ENCODE peak calls at places on chromosomes 11 and 22, in five cellular contexts. E is HFFc6, U is HFF-Myc, X is neural progenitor cell, N is body of pancreas. D is an unnamed sample.

GRCh38 chr11:86062719-86063118 is 6.2 kb downstream of the PICALM start:
- DNase-seq in N (no peak), X (no peak), U (no peak), E (no peak), D (no peak)

GRCh38 chr11:6648505-6648904 is 7.1 kb downstream of the DCHS1 start:
- DNase-seq in X (no peak), E (no peak), U (no peak), N (no peak), D (no peak)

GRCh38 chr22:32329202-32329645 is 28.4 kb upstream of the RFPL3 start:
- DNase-seq in E (no peak), X (no peak), U (no peak), N (peak), D (no peak)

GRCh38 chr11:44120169-44120568 is 24.7 kb downstream of the EXT2 start:
- DNase-seq in U (no peak), X (peak), N (no peak), E (no peak), D (no peak)

GRCh38 chr11:15967166-15967565 is 389.2 kb downstream of the SOX6 start:
- DNase-seq in N (no peak), X (no peak), E (no peak), U (peak), D (no peak)

GRCh38 chr11:71248656-71249055 is 3.7 kb downstream of the SHANK2 start:
- DNase-seq in N (peak), X (no peak), U (no peak), E (no peak), D (no peak)

GRCh38 chr11:62005231-62005661 is 37.8 kb upstream of the FTH1 start:
- DNase-seq in X (no peak), N (no peak), E (no peak), U (no peak), D (no peak)

GRCh38 chr11:94602430-94603372 is 35.5 kb downstream of the PIWIL4 start:
- DNase-seq in N (peak), U (peak), X (no peak), E (peak), D (no peak)

GRCh38 chr11:69065136-69065710 is 16.5 kb downstream of the TPCN2 start:
- DNase-seq in X (no peak), N (no peak), U (no peak), E (no peak), D (no peak)

GRCh38 chr11:1232328-1233321 is 9.8 kb downstream of the MUC5B start:
- DNase-seq in E (no peak), X (no peak), U (no peak), N (no peak), D (peak)

GRCh38 chr11:76794371-76795284 is 11.5 kb downstream of the TSKU start:
- DNase-seq in N (no peak), E (no peak), U (no peak), X (no peak), D (no peak)

GRCh38 chr11:124946735-124947141 is 7.3 kb upstream of the CCDC15 start:
- DNase-seq in X (no peak), U (peak), E (peak), N (no peak), D (no peak)

GRCh38 chr11:17014774-17015638 is 792 bp upstream of the PLEKHA7 start:
- DNase-seq in U (no peak), E (no peak), N (peak), X (peak), D (peak)

GRCh38 chr11:66834539-66834845 is 8.7 kb upstream of the RCE1 start:
- DNase-seq in X (no peak), N (no peak), U (no peak), E (no peak), D (no peak)
- TF ChIP-seq CTCF in X (no peak), N (no peak), U (no peak), E (peak), D (peak)

DNA sequence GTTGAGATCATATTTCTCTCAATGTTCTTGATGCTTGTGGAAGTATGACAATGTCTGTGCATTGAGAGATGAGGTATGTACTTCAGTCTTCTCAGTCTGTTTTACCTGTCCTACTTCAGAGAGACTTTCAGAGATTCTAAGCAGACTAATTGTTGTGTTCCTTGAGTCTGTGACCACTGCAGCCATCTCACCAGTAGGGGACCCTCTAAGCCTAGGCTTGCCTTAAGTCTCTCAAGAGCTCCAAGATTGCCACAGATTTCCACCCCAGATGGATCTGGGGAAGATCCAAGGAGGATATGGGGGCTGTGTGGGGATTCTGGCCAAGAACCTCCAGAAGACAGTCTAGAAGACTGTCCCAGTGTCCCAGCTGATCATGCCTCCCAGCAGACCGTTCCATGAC is 179.9 kb upstream of the PLET1 start:
- DNase-seq in N (no peak), U (no peak), X (peak), E (no peak), D (no peak)
- TF ChIP-seq CTCF in N (no peak), U (peak), X (peak), E (no peak), D (peak)

GRCh38 chr11:117704416-117705150 is 92.4 kb downstream of the DSCAML1 start:
- DNase-seq in E (no peak), X (no peak), N (no peak), U (no peak), D (no peak)

GRCh38 chr11:117701781-117702180 is 95.2 kb downstream of the DSCAML1 start:
- DNase-seq in N (no peak), U (no peak), X (no peak), E (no peak), D (no peak)

GRCh38 chr11:117700551-117700950 is 96.5 kb downstream of the DSCAML1 start:
- DNase-seq in X (no peak), N (no peak), E (no peak), U (no peak), D (no peak)

GRCh38 chr11:117705866-117706265 is 91.2 kb downstream of the DSCAML1 start:
- DNase-seq in X (peak), U (no peak), E (no peak), N (no peak), D (no peak)

GRCh38 chr11:117703209-117703608 is 93.8 kb downstream of the DSCAML1 start:
- DNase-seq in X (peak), N (no peak), U (no peak), E (no peak), D (no peak)
- TF ChIP-seq CTCF in X (peak), N (no peak), U (no peak), E (no peak), D (no peak)

GRCh38 chr11:32870676-32871075 is 21.9 kb upstream of the QSER1 start:
- DNase-seq in U (no peak), E (no peak), N (no peak), X (peak), D (peak)
- TF ChIP-seq CTCF in U (peak), E (peak), N (no peak), X (peak), D (peak)

GRCh38 chr11:2796508-2797180 is 88.9 kb downstream of the CDKN1C start:
- DNase-seq in X (no peak), N (peak), E (no peak), U (no peak), D (no peak)
- TF ChIP-seq CTCF in X (no peak), N (no peak), E (no peak), U (no peak), D (no peak)

DNA sequence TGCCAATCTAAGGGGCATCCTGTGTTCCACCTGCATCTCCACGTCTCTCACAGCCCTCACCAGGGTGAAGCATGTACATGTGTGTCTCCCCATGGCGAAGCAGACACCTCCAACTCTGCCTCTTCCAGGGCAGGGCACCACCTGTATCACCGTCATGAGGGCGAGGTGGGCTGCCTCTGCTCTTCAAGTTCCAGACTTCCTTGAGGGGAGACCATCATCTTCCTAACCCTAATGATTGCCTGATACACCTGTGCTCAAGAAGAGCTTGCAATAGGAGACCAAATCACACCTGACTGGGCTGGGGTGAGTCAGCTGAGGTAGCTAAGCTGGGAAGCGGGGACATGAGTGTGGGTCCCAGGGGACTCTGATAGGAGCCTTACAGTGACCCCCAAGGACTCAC is 43.7 kb downstream of the GAB4 start:
- DNase-seq in N (no peak), U (no peak), X (no peak), E (no peak), D (no peak)
- TF ChIP-seq CTCF in N (no peak), U (no peak), X (no peak), E (no peak), D (no peak)

DNA sequence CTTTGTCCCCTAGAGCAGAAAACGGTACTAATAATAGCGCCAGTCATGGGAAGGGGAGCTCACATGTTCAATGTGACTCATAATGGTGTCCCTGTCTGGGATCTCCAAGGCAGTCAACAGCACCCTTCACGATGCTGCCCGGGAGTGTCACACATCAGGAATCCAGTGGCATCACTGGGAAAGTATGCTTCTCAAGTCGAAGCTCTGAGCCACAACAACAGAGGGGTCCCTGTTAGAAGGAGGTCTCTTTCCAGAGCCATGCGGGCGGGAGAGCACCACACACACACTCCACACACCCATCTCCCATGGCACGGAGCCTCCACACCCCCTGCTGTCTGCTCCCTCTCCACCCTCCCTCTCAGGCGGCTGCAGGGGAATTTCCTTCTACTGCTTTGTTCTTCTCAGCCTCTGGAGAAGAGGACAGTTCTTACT is 119.7 kb downstream of the ETS1 start:
- DNase-seq in X (no peak), U (peak), N (no peak), E (peak), D (no peak)
- TF ChIP-seq CTCF in X (no peak), U (peak), N (no peak), E (peak), D (no peak)

GRCh38 chr22:17581056-17581455 is 17.8 kb downstream of the SLC25A18 start:
- DNase-seq in U (no peak), X (no peak), N (no peak), E (no peak), D (no peak)
- TF ChIP-seq CTCF in U (no peak), X (no peak), N (no peak), E (no peak), D (no peak)

DNA sequence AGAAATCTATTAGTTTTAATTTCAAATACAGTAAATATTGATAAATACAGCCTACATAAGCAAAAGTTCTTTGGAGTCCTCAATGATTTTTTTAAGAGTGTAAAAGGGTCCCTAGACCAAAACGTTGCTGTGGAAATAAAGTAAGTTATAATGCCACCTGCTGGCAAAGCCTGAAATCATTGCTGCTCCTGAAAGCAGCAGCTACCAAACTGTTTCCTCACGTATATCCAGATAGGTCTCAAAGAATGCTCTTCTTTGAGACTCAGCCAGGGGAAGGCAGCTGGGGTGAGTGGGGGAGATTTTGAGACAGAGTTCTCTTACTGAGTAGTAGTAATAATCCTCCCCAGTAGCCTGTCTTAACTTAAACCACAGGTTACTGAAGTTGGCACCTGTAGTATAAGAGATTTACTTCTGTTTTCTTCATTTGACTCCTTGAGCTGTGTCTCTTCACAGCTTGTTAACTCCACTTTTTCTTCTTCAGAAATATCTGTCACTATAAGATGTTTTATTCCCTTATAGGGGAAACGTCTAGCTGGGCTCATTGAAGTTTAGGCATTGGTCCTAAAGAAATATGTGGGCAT is 78.1 kb downstream of the BTBD10 start:
- DNase-seq in X (peak), N (no peak), U (peak), E (peak), D (peak)
- TF ChIP-seq CTCF in X (peak), N (peak), U (peak), E (peak), D (peak)

D was measured in nephron progenitor cell.